ENCODE peak calls at places on chromosome 3, in nine cellular contexts. R, O, Q, Z, G, E, L, B and I are unnamed samples.
A peak's percentile ranks its signal among the peaks of the same experiment; 100 is the strongest.

GRCh38 chr3:9279959-9280358 is 30.5 kb upstream of the SRGAP3 start:
- DNase-seq in L (no peak), O (peak; percentile 25), B (peak; percentile 11), R (no peak), E (no peak), G (peak; percentile 60), Q (peak; percentile 66), Z (no peak), I (no peak)

GRCh38 chr3:157417247-157417646 is 19.4 kb upstream of the PTX3 start:
- DNase-seq in O (peak; percentile 35), R (no peak), Z (no peak), L (no peak), B (peak; percentile 20), Q (peak; percentile 34), E (no peak), G (peak; percentile 38), I (no peak)

GRCh38 chr3:97821413-97821809 is 400 bp upstream of the CRYBG3 start:
- DNase-seq in Z (peak; percentile 55), Q (peak; percentile 66), E (peak; percentile 46), L (no peak), B (no peak), O (no peak), G (no peak), R (peak; percentile 26), I (no peak)

GRCh38 chr3:101827211-101828174 is 21.8 kb upstream of the NFKBIZ start:
- DNase-seq in Z (peak; percentile 72), L (peak; percentile 92), Q (peak; percentile 87), O (peak; percentile 65), B (peak; percentile 80), E (peak; percentile 64), G (peak; percentile 58), R (peak; percentile 80), I (peak; percentile 71)

GRCh38 chr3:123084738-123085237 is 18.0 kb downstream of the PDIA5 start:
- DNase-seq in R (no peak), L (no peak), E (no peak), B (peak; percentile 22), Z (peak; percentile 10), O (no peak), Q (peak; percentile 42), G (no peak), I (no peak)

GRCh38 chr3:17588422-17588821 is 154.0 kb downstream of the TBC1D5 start:
- DNase-seq in L (no peak), Z (no peak), R (no peak), E (no peak), G (no peak), Q (no peak), O (no peak), B (no peak), I (no peak)

GRCh38 chr3:55097441-55097840 is 169.6 kb upstream of the LRTM1 start:
- DNase-seq in Q (no peak), G (peak; percentile 73), E (no peak), O (no peak), R (no peak), Z (no peak), B (no peak), L (no peak), I (no peak)

GRCh38 chr3:50609743-50610085 is 1.9 kb downstream of the CISH start:
- DNase-seq in L (no peak), Z (no peak), G (no peak), E (no peak), R (no peak), O (no peak), Q (no peak), B (no peak), I (no peak)

GRCh38 chr3:41095702-41096101 is 103.6 kb upstream of the CTNNB1 start:
- DNase-seq in Q (peak; percentile 1), R (no peak), B (peak; percentile 4), O (no peak), G (no peak), L (no peak), E (no peak), Z (no peak), I (no peak)

GRCh38 chr3:195195321-195196209 is 75.4 kb downstream of the XXYLT1 start:
- DNase-seq in O (no peak), Z (peak; percentile 59), L (no peak), E (no peak), G (no peak), R (no peak), B (no peak), Q (no peak), I (no peak)

GRCh38 chr3:127689266-127689860 is 16.6 kb downstream of the ABTB1 start:
- DNase-seq in R (no peak), G (no peak), Q (peak; percentile 16), Z (no peak), E (no peak), B (no peak), L (no peak), O (no peak), I (no peak)

GRCh38 chr3:87227104-87227834 is at the start of gene CHMP2B:
- DNase-seq in E (peak; percentile 90), L (peak; percentile 93), Q (peak; percentile 89), R (peak; percentile 91), Z (peak; percentile 94), B (peak; percentile 95), G (peak; percentile 89), O (peak; percentile 96), I (peak; percentile 92)

GRCh38 chr3:17023006-17023664 is 138.4 kb downstream of the PLCL2 start:
- DNase-seq in B (peak; percentile 67), R (peak; percentile 32), O (no peak), Z (no peak), G (no peak), E (peak; percentile 3), L (no peak), Q (peak; percentile 26), I (peak; percentile 34)

GRCh38 chr3:154310840-154311239 is 13.4 kb downstream of the DHX36 start:
- DNase-seq in G (peak; percentile 29), B (peak; percentile 59), Q (peak; percentile 29), Z (no peak), L (no peak), R (no peak), E (no peak), O (no peak), I (no peak)

GRCh38 chr3:182527745-182528144 is 265.6 kb upstream of the ATP11B start:
- DNase-seq in G (no peak), E (no peak), Z (no peak), O (peak; percentile 51), R (no peak), L (no peak), Q (peak; percentile 18), B (no peak), I (no peak)

GRCh38 chr3:155029941-155030340 is 50.2 kb upstream of the MME start:
- DNase-seq in B (no peak), E (no peak), Q (no peak), O (no peak), L (no peak), Z (no peak), R (no peak), G (no peak), I (no peak)

DNA sequence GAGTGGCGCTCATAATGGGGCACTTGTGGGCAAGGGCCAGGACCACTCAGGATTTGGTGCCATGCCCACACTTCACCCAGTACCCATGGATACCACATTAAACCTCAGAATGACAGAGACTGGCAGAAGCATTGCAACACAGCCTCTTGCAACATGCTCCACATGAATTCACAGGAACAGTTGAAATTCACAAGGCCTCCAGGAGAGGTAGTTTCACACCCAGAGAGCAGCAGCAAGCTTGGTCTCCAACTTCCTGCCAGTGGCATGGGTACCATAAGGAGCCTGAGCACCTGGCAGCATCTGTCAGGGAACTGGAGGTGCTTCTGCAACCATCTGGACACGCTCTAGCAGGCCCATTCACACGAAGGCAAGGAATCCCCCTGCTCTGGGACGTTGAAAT is 101.0 kb downstream of the OSBPL10 start:
- DNase-seq in R (no peak), Q (no peak), E (no peak), G (peak; percentile 27), O (peak; percentile 13), L (peak; percentile 89), Z (no peak), B (peak; percentile 50), I (no peak)
- TF ChIP-seq CTCF in R (no peak), Q (no peak), E (no peak), G (peak; percentile 8), O (no peak), L (peak; percentile 47), Z (no peak), B (peak; percentile 6), I (no peak)

GRCh38 chr3:52056968-52057805 is 816 bp upstream of the DUSP7 start:
- DNase-seq in O (peak; percentile 100), G (peak; percentile 98), R (peak; percentile 98), L (peak; percentile 99), Z (peak; percentile 99), B (peak; percentile 99), E (peak; percentile 100), Q (peak; percentile 97), I (peak; percentile 99)
- TF ChIP-seq CTCF in O (no peak), G (no peak), R (no peak), L (no peak), Z (no peak), B (no peak), E (no peak), Q (no peak), I (no peak)

GRCh38 chr3:126572343-126572742 is 13.6 kb upstream of the C3orf22 start:
- DNase-seq in L (no peak), R (no peak), G (no peak), E (no peak), B (no peak), Z (no peak), Q (no peak), O (no peak), I (no peak)

GRCh38 chr3:126571078-126571477 is 12.3 kb upstream of the C3orf22 start:
- DNase-seq in Z (no peak), L (no peak), R (peak; percentile 9), Q (no peak), G (no peak), B (no peak), O (no peak), E (no peak), I (no peak)

GRCh38 chr3:126569390-126569975 is 10.8 kb upstream of the C3orf22 start:
- DNase-seq in B (no peak), O (no peak), R (no peak), E (no peak), G (no peak), Q (no peak), Z (no peak), L (no peak), I (no peak)

GRCh38 chr3:126568776-126569342 is 10.1 kb upstream of the C3orf22 start:
- DNase-seq in Z (peak; percentile 21), Q (no peak), L (no peak), O (no peak), B (no peak), G (no peak), R (peak; percentile 9), E (no peak), I (no peak)

GRCh38 chr3:126570103-126570541 is 11.4 kb upstream of the C3orf22 start:
- DNase-seq in Z (peak; percentile 41), O (no peak), E (no peak), Q (no peak), R (peak; percentile 8), G (no peak), B (no peak), L (no peak), I (peak; percentile 20)
- TF ChIP-seq CTCF in Z (peak; percentile 37), O (no peak), E (no peak), Q (no peak), R (no peak), G (no peak), B (peak; percentile 2), L (no peak), I (no peak)

GRCh38 chr3:112995800-112996199 is 5.0 kb downstream of the GTPBP8 start:
- DNase-seq in O (no peak), G (no peak), B (no peak), R (no peak), E (no peak), Z (no peak), L (no peak), Q (no peak), I (no peak)

GRCh38 chr3:112987710-112988334 is 3.0 kb upstream of the GTPBP8 start:
- DNase-seq in G (no peak), E (no peak), L (no peak), R (no peak), B (no peak), Z (no peak), Q (no peak), O (no peak), I (no peak)

GRCh38 chr3:112990672-112991602 is at the start of gene GTPBP8:
- DNase-seq in Z (peak; percentile 92), E (peak; percentile 81), G (peak; percentile 85), B (peak; percentile 91), L (peak; percentile 90), R (peak; percentile 85), O (peak; percentile 89), Q (peak; percentile 86), I (peak; percentile 86)
- TF ChIP-seq CTCF in Z (no peak), E (no peak), G (peak; percentile 6), B (peak; percentile 2), L (no peak), R (no peak), O (no peak), Q (peak; percentile 10), I (no peak)